ENCODE peak calls at places on chromosomes 1 and 21, in four cellular contexts. One of them, this sample, is unnamed.

GRCh38 chr21:45845790-45846130 is 135.8 kb upstream of the COL6A1 start:
- DNase-seq in HepG2: no peak
- DNase-seq in HEK293T: no peak
- DNase-seq in K562: no peak
- DNase-seq in this sample: no peak

GRCh38 chr1:19309123-19309813 is 2.7 kb downstream of the AKR7A2 start:
- DNase-seq in HepG2: no peak
- DNase-seq in HEK293T: no peak
- DNase-seq in K562: no peak
- DNase-seq in this sample: no peak

GRCh38 chr21:29145837-29146453 is 15.5 kb downstream of the MAP3K7CL start:
- DNase-seq in HepG2: no peak
- DNase-seq in HEK293T: no peak
- DNase-seq in K562: no peak
- DNase-seq in this sample: no peak

GRCh38 chr1:176073524-176074157 is 133.4 kb downstream of the COP1 start:
- DNase-seq in HepG2: peak
- DNase-seq in HEK293T: peak
- DNase-seq in K562: peak
- DNase-seq in this sample: peak

GRCh38 chr1:55580845-55581332 is 365.7 kb upstream of the USP24 start:
- DNase-seq in HepG2: peak
- DNase-seq in HEK293T: no peak
- DNase-seq in K562: no peak
- DNase-seq in this sample: no peak

GRCh38 chr1:184709418-184709817 is 45.2 kb downstream of the EDEM3 start:
- DNase-seq in HepG2: no peak
- DNase-seq in HEK293T: no peak
- DNase-seq in K562: no peak
- DNase-seq in this sample: no peak

GRCh38 chr1:175512637-175513412 is 230.6 kb downstream of the TNR start:
- DNase-seq in HepG2: no peak
- DNase-seq in HEK293T: no peak
- DNase-seq in K562: no peak
- DNase-seq in this sample: no peak

GRCh38 chr1:61320575-61320974 is 238.2 kb downstream of the NFIA start:
- DNase-seq in HepG2: no peak
- DNase-seq in HEK293T: no peak
- DNase-seq in K562: no peak
- DNase-seq in this sample: no peak

GRCh38 chr1:156286061-156286460 is 1.9 kb downstream of the TMEM79 start:
- DNase-seq in HepG2: no peak
- DNase-seq in HEK293T: no peak
- DNase-seq in K562: no peak
- DNase-seq in this sample: no peak

GRCh38 chr1:79193211-79194079 is 186.9 kb upstream of the ADGRL4 start:
- DNase-seq in HepG2: no peak
- DNase-seq in HEK293T: no peak
- DNase-seq in K562: no peak
- DNase-seq in this sample: peak

GRCh38 chr1:228009116-228009827 is 2.5 kb downstream of the WNT3A start:
- DNase-seq in HepG2: no peak
- DNase-seq in HEK293T: peak
- DNase-seq in K562: no peak
- DNase-seq in this sample: no peak

GRCh38 chr1:39409055-39409816 is 82.2 kb upstream of the BMP8A start:
- DNase-seq in HepG2: peak
- DNase-seq in HEK293T: peak
- DNase-seq in K562: peak
- DNase-seq in this sample: no peak

GRCh38 chr1:145871994-145872411 is 13.1 kb upstream of the PIAS3 start:
- DNase-seq in HepG2: no peak
- DNase-seq in HEK293T: no peak
- DNase-seq in K562: no peak
- DNase-seq in this sample: no peak

GRCh38 chr1:82449671-82450070 is 648.9 kb downstream of the ADGRL2 start:
- DNase-seq in HepG2: no peak
- DNase-seq in HEK293T: no peak
- DNase-seq in K562: no peak
- DNase-seq in this sample: no peak
- TF ChIP-seq FOXK2 in HepG2: no peak
- TF ChIP-seq FOXK2 in HEK293T: no peak
- TF ChIP-seq FOXK2 in K562: no peak
- TF ChIP-seq FOXK2 in this sample: no peak

GRCh38 chr1:23290811-23291565 is 53.1 kb downstream of the HNRNPR start:
- DNase-seq in HepG2: no peak
- DNase-seq in HEK293T: no peak
- DNase-seq in K562: no peak
- DNase-seq in this sample: no peak

GRCh38 chr1:23286401-23286800 is 57.7 kb downstream of the HNRNPR start:
- DNase-seq in HepG2: no peak
- DNase-seq in HEK293T: no peak
- DNase-seq in K562: no peak
- DNase-seq in this sample: no peak

GRCh38 chr1:23291706-23292105 is 52.4 kb downstream of the HNRNPR start:
- DNase-seq in HepG2: no peak
- DNase-seq in HEK293T: no peak
- DNase-seq in K562: no peak
- DNase-seq in this sample: no peak
- TF ChIP-seq FOXK2 in HepG2: no peak
- TF ChIP-seq FOXK2 in HEK293T: no peak
- TF ChIP-seq FOXK2 in K562: no peak
- TF ChIP-seq FOXK2 in this sample: no peak

DNA sequence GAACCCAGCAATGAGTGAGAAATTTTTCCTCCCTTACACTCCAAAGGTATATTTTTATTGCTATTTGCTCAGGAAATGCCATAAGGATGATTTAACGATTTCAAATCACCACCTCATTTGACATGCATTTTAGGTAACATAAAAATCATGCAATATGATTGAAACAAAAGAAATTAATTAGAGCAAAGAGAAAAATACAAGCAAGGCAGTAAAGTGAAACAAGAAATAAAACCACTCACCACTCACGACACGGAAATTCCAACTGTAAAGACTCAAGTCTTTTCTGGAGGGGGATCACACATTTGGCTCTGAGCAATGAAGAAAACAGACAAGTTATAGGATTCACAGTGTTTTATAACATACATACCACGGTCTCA is 86.8 kb upstream of the ARHGAP29 start:
- DNase-seq in HepG2: no peak
- DNase-seq in HEK293T: no peak
- DNase-seq in K562: no peak
- DNase-seq in this sample: no peak
- TF ChIP-seq FOXK2 in HepG2: no peak
- TF ChIP-seq FOXK2 in HEK293T: no peak
- TF ChIP-seq FOXK2 in K562: no peak
- TF ChIP-seq FOXK2 in this sample: no peak

GRCh38 chr1:241114699-241115233 is 242.2 kb downstream of the RGS7 start:
- DNase-seq in HepG2: no peak
- DNase-seq in HEK293T: no peak
- DNase-seq in K562: no peak
- DNase-seq in this sample: no peak
- TF ChIP-seq FOXK2 in HepG2: no peak
- TF ChIP-seq FOXK2 in HEK293T: no peak
- TF ChIP-seq FOXK2 in K562: no peak
- TF ChIP-seq FOXK2 in this sample: no peak

GRCh38 chr21:14691924-14692323 is 145.8 kb upstream of the SAMSN1 start:
- DNase-seq in HepG2: no peak
- DNase-seq in HEK293T: no peak
- DNase-seq in K562: no peak
- DNase-seq in this sample: no peak
- TF ChIP-seq FOXK2 in HepG2: no peak
- TF ChIP-seq FOXK2 in HEK293T: no peak
- TF ChIP-seq FOXK2 in K562: no peak
- TF ChIP-seq FOXK2 in this sample: no peak

DNA sequence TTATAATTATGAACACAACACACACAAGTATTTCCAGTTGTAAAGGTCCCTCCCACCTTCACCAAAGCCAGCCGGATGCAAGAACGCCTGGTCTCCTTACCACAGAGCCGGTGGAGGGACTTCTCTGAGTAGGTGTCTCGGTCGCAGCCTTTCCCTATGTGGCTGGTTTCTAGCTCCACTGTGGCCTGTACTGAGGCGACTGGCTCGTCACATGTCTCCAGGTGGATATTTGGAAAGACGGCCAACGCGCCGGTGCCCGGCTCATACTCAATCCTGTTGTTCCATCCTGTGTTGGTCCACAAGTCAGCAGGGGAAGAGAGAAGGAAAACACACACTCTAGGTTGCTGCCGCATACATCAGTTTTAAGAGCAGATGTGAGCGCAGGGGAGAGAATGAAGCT is 74.4 kb downstream of the CLSTN1 start:
- DNase-seq in HepG2: no peak
- DNase-seq in HEK293T: no peak
- DNase-seq in K562: no peak
- DNase-seq in this sample: no peak
- TF ChIP-seq FOXK2 in HepG2: no peak
- TF ChIP-seq FOXK2 in HEK293T: no peak
- TF ChIP-seq FOXK2 in K562: no peak
- TF ChIP-seq FOXK2 in this sample: no peak

This sample was measured in GM12878.